ENCODE peak calls at places on chromosomes 7 and 10, in four cellular contexts. K is mesendoderm, A is IMR-90, C is H1. B is an unnamed sample.

GRCh38 chr7:26813426-26813825 is 51.0 kb downstream of the SKAP2 start:
- DNase-seq in K (no peak), A (peak), C (no peak), B (no peak)

GRCh38 chr7:143345428-143345900 is 17.0 kb downstream of the FAM131B start:
- DNase-seq in K (peak), A (peak), C (peak), B (peak)

GRCh38 chr10:97861924-97862323 is 12.3 kb downstream of the GOLGA7B start:
- DNase-seq in K (peak), A (no peak), C (no peak), B (peak)

GRCh38 chr10:81026597-81026996 is 488.9 kb downstream of the SH2D4B start:
- DNase-seq in K (no peak), A (no peak), C (no peak), B (no peak)

GRCh38 chr7:116674508-116675173 is 2.6 kb downstream of the MET start:
- DNase-seq in K (peak), A (peak), C (no peak), B (no peak)

GRCh38 chr10:89337493-89337892 is 9.7 kb downstream of the IFIT3 start:
- DNase-seq in K (peak), A (peak), C (no peak), B (no peak)

GRCh38 chr7:1539346-1540321 is 9.1 kb downstream of the MAFK start:
- DNase-seq in K (no peak), A (peak), C (no peak), B (no peak)

GRCh38 chr10:6301482-6302083 is 98.9 kb downstream of the PFKFB3 start:
- DNase-seq in K (no peak), A (no peak), C (no peak), B (no peak)

GRCh38 chr7:55423277-55423711 is 58.2 kb downstream of the LANCL2 start:
- DNase-seq in K (no peak), A (peak), C (no peak), B (no peak)

GRCh38 chr7:141441837-141442627 is 109.2 kb upstream of the AGK start:
- DNase-seq in K (no peak), A (no peak), C (no peak), B (no peak)

GRCh38 chr10:299969-300368 is 164.7 kb downstream of the ZMYND11 start:
- DNase-seq in K (no peak), A (no peak), C (no peak), B (no peak)

GRCh38 chr7:27560706-27561235 is 101.9 kb downstream of the HIBADH start:
- DNase-seq in K (no peak), A (peak), C (no peak), B (no peak)

DNA sequence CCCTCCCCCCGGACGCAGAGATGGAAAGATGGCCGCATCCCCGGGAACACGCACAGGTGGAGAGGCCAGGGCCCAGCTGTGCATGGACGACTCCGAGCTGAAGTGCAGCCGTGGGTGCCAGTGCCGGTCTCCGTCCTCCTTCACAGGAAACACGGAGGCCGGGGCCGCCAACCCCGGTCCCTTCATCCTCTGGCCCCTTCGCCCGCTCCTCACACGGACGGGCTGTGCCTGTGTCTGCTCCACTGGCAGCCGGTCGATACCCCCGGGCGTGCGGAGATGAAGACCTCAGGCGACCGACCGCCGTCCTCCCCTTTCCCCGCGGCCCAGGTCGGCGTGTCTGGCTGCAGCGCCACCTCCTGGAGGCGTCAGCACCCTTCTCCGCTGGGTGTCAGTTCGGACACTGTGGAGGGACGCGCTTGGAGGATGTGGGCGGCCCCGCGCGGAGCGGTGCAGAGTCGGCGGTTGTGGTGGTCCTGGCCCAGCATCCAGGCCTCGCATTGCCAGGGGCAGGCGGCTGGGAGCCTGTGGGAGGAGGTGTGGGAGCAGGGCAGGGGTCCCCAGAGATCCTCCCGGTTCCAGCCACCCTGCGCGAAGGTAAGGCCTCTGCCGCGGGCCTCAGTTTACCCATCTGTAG is 9.9 kb downstream of the ZNF511 start:
- DNase-seq in K (peak), A (peak), C (peak), B (no peak)
- H4K8ac ChIP-seq in K (no peak), A (no peak), C (peak), B (no peak)

GRCh38 chr7:134835463-134835823 is 56.0 kb downstream of the CALD1 start:
- DNase-seq in K (no peak), A (no peak), C (no peak), B (no peak)

GRCh38 chr7:134836447-134836846 is 57.0 kb downstream of the CALD1 start:
- DNase-seq in K (no peak), A (peak), C (no peak), B (no peak)

GRCh38 chr7:134831862-134832261 is 52.4 kb downstream of the CALD1 start:
- DNase-seq in K (no peak), A (no peak), C (no peak), B (no peak)

GRCh38 chr7:134832367-134832766 is 52.9 kb downstream of the CALD1 start:
- DNase-seq in K (no peak), A (no peak), C (no peak), B (no peak)

DNA sequence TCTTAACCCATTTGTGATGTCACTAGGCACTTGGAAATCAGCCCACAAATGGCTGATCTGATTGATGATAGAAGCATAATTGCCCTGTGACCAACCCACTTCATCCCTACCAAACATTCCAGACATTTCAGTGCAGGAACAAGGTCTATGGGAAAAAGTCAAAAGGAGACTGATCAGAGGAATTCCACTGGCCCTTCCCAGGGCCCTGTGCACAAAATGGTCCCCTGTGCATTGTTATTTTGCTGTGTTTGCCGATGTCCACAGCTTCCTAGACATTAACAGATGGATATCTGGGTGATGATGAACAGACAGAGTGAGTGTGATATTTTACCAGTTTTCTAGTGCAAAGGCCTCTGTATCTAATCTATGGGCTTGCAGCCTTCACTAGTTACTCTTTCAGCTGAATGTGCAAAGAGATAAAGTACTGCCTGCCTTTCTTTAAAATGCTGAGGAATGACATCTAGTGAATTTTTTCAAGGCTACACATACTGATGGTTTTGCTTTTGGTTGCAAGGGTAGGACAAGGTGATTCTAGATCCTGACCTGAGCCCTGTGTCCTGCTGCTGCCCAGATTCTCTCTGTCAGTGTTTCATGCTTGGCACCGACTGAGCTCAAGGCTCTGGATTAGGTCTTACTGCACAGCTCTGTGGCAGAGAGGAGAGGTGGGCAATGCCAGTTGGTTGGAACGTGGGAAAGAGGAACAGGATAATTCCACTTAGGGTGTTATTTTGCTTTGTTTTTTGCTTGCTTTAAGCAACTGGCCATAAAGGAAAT is 55.4 kb downstream of the CALD1 start:
- DNase-seq in K (peak), A (peak), C (no peak), B (no peak)
- H4K8ac ChIP-seq in K (no peak), A (peak), C (no peak), B (no peak)

GRCh38 chr10:124022066-124022465 is 71.3 kb downstream of the CHST15 start:
- DNase-seq in K (no peak), A (no peak), C (no peak), B (no peak)
- H4K8ac ChIP-seq in K (no peak), A (no peak), C (no peak), B (no peak)

GRCh38 chr10:83682399-83682798 is 456.9 kb upstream of the GHITM start:
- DNase-seq in K (no peak), A (no peak), C (no peak), B (no peak)

GRCh38 chr10:83680470-83680891 is 458.8 kb upstream of the GHITM start:
- DNase-seq in K (no peak), A (no peak), C (no peak), B (no peak)

DNA sequence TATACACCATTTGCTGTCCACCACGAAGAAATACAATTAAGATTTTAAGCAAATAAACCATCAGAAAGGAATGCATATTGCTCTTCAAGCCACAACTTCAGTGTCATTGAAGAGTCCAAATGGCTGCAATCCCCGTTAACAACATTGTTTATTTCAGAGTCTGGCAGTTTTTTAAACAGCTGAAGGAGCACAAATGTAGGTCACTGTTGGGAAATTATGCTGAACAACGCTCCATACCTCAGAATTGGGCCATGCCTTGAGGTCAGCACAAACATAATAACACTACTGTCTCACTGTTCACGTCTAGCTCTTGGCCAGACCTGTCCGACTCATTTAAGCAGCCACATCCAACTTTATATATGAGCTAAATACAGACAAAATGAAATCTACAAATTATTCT is 453.9 kb upstream of the GHITM start:
- DNase-seq in K (no peak), A (no peak), C (no peak), B (no peak)
- H4K8ac ChIP-seq in K (no peak), A (no peak), C (no peak), B (no peak)

GRCh38 chr7:111595780-111596179 is 33.5 kb upstream of the IMMP2L start:
- DNase-seq in K (no peak), A (no peak), C (no peak), B (no peak)

GRCh38 chr7:111587715-111588433 is 25.6 kb upstream of the IMMP2L start:
- DNase-seq in K (no peak), A (no peak), C (no peak), B (no peak)

GRCh38 chr7:111593343-111593742 is 31.1 kb upstream of the IMMP2L start:
- DNase-seq in K (no peak), A (no peak), C (no peak), B (no peak)
- H4K8ac ChIP-seq in K (no peak), A (no peak), C (no peak), B (no peak)